ENCODE peak calls at places on chromosomes 12 and 14, in six cellular contexts. C is foreskin fibroblast, W is KG1, F is H9, R is D341Med, N is cardiac muscle cell. H is an unnamed sample.

GRCh38 chr14:85444685-85445084 is 85.3 kb upstream of the FLRT2 start:
- DNase-seq in F (no peak), C (peak), R (peak), W (no peak), N (peak), H (no peak)

GRCh38 chr12:88628856-88629509 is 48.7 kb upstream of the KITLG start:
- DNase-seq in W (no peak), N (no peak), R (no peak), C (peak), F (no peak), H (no peak)

GRCh38 chr14:82398313-82398712 is 864.7 kb upstream of the SEL1L start:
- DNase-seq in F (no peak), C (no peak), R (no peak), W (no peak), N (no peak), H (no peak)

GRCh38 chr14:96567289-96567899 is 65.2 kb downstream of the PAPOLA start:
- DNase-seq in C (peak), N (peak), W (no peak), F (no peak), R (no peak), H (peak)

GRCh38 chr12:44873898-44874297 is 2.2 kb downstream of the NELL2 start:
- DNase-seq in W (no peak), R (no peak), C (peak), F (no peak), N (peak), H (no peak)

GRCh38 chr14:65483647-65484046 is 71.1 kb downstream of the FUT8 start:
- DNase-seq in F (no peak), N (no peak), W (no peak), R (no peak), C (peak), H (no peak)

GRCh38 chr12:34349673-34349961 is 327.3 kb downstream of the ALG10 start:
- DNase-seq in F (no peak), R (no peak), C (no peak), W (no peak), N (no peak), H (no peak)

GRCh38 chr14:103973354-103973753 is 31.0 kb upstream of the RD3L start:
- DNase-seq in C (no peak), N (peak), F (no peak), R (no peak), W (no peak), H (no peak)

GRCh38 chr12:26688344-26688904 is 144.6 kb downstream of the ITPR2 start:
- DNase-seq in W (no peak), R (no peak), F (no peak), N (no peak), C (peak), H (no peak)

GRCh38 chr12:107844312-107844921 is 69.9 kb downstream of the ASCL4 start:
- DNase-seq in W (no peak), F (peak), N (peak), R (peak), C (peak), H (no peak)

GRCh38 chr14:62692490-62693106 is 352.7 kb downstream of the KCNH5 start:
- DNase-seq in F (no peak), N (no peak), R (no peak), W (no peak), C (no peak), H (no peak)

GRCh38 chr12:65949009-65949623 is 124.8 kb downstream of the HMGA2 start:
- DNase-seq in C (no peak), F (no peak), W (no peak), R (no peak), N (no peak), H (no peak)

GRCh38 chr14:32763673-32764072 is 175.0 kb upstream of the NPAS3 start:
- DNase-seq in W (no peak), F (no peak), R (no peak), N (no peak), C (no peak), H (no peak)

GRCh38 chr14:95432152-95433093 is 84.0 kb downstream of the SYNE3 start:
- DNase-seq in R (peak), C (peak), W (no peak), F (peak), N (peak), H (peak)

H was measured in fibroblast of the conjunctiva.